ENCODE peak calls at places on chromosome X, in eight cellular contexts. One of them, this sample, is unnamed.
A peak's percentile ranks its signal among the peaks of the same experiment; 100 is the strongest.

GRCh38 chrX:10450959-10451355 is 169.4 kb downstream of the MID1 start:
- DNase-seq in T-helper 9 cell: no peak
- DNase-seq in hypothalamus: no peak
- DNase-seq in H9: no peak
- DNase-seq in astrocyte of the hippocampus: no peak
- DNase-seq in effector memory CD4-positive, alpha-beta T cell: no peak
- DNase-seq in activated T-helper 1 cell treated with Interleukin-2 at 50 U/mL for 16 hours: no peak
- DNase-seq in stromal cell of bone marrow: no peak
- DNase-seq in this sample: no peak

GRCh38 chrX:39162322-39162721 is 361.1 kb downstream of the MID1IP1 start:
- DNase-seq in T-helper 9 cell: peak; percentile 12
- DNase-seq in hypothalamus: peak; percentile 47
- DNase-seq in H9: peak; percentile 38
- DNase-seq in astrocyte of the hippocampus: peak; percentile 18
- DNase-seq in effector memory CD4-positive, alpha-beta T cell: peak; percentile 11
- DNase-seq in activated T-helper 1 cell treated with Interleukin-2 at 50 U/mL for 16 hours: no peak
- DNase-seq in stromal cell of bone marrow: no peak
- DNase-seq in this sample: no peak

GRCh38 chrX:153609917-153610833 is 11.2 kb upstream of the CCNQ start:
- DNase-seq in T-helper 9 cell: peak; percentile 69
- DNase-seq in hypothalamus: peak; percentile 83
- DNase-seq in H9: peak; percentile 78
- DNase-seq in astrocyte of the hippocampus: peak; percentile 87
- DNase-seq in effector memory CD4-positive, alpha-beta T cell: peak; percentile 54
- DNase-seq in activated T-helper 1 cell treated with Interleukin-2 at 50 U/mL for 16 hours: peak; percentile 67
- DNase-seq in stromal cell of bone marrow: no peak
- DNase-seq in this sample: peak; percentile 79

GRCh38 chrX:139058831-139059495 is 347.4 kb upstream of the FGF13 start:
- DNase-seq in T-helper 9 cell: no peak
- DNase-seq in hypothalamus: no peak
- DNase-seq in H9: no peak
- DNase-seq in astrocyte of the hippocampus: peak; percentile 70
- DNase-seq in effector memory CD4-positive, alpha-beta T cell: no peak
- DNase-seq in activated T-helper 1 cell treated with Interleukin-2 at 50 U/mL for 16 hours: no peak
- DNase-seq in stromal cell of bone marrow: no peak
- DNase-seq in this sample: no peak

GRCh38 chrX:65674351-65674893 is 7.0 kb downstream of the MSN start:
- DNase-seq in T-helper 9 cell: no peak
- DNase-seq in hypothalamus: no peak
- DNase-seq in H9: no peak
- DNase-seq in astrocyte of the hippocampus: no peak
- DNase-seq in effector memory CD4-positive, alpha-beta T cell: no peak
- DNase-seq in activated T-helper 1 cell treated with Interleukin-2 at 50 U/mL for 16 hours: no peak
- DNase-seq in stromal cell of bone marrow: no peak
- DNase-seq in this sample: no peak

GRCh38 chrX:23742174-23742692 is 843 bp downstream of the ACOT9 start:
- DNase-seq in T-helper 9 cell: no peak
- DNase-seq in hypothalamus: no peak
- DNase-seq in H9: peak; percentile 29
- DNase-seq in astrocyte of the hippocampus: peak; percentile 82
- DNase-seq in effector memory CD4-positive, alpha-beta T cell: no peak
- DNase-seq in activated T-helper 1 cell treated with Interleukin-2 at 50 U/mL for 16 hours: no peak
- DNase-seq in stromal cell of bone marrow: no peak
- DNase-seq in this sample: no peak

GRCh38 chrX:43973249-43973672 is at the start of gene NDP:
- DNase-seq in T-helper 9 cell: no peak
- DNase-seq in hypothalamus: peak; percentile 16
- DNase-seq in H9: no peak
- DNase-seq in astrocyte of the hippocampus: peak; percentile 51
- DNase-seq in effector memory CD4-positive, alpha-beta T cell: no peak
- DNase-seq in activated T-helper 1 cell treated with Interleukin-2 at 50 U/mL for 16 hours: no peak
- DNase-seq in stromal cell of bone marrow: no peak
- DNase-seq in this sample: no peak

GRCh38 chrX:104854188-104854587 is 288.2 kb downstream of the IL1RAPL2 start:
- DNase-seq in T-helper 9 cell: no peak
- DNase-seq in hypothalamus: no peak
- DNase-seq in H9: no peak
- DNase-seq in astrocyte of the hippocampus: peak; percentile 21
- DNase-seq in effector memory CD4-positive, alpha-beta T cell: no peak
- DNase-seq in activated T-helper 1 cell treated with Interleukin-2 at 50 U/mL for 16 hours: no peak
- DNase-seq in stromal cell of bone marrow: no peak
- DNase-seq in this sample: no peak

GRCh38 chrX:41148553-41148952 is 63.3 kb downstream of the USP9X start:
- DNase-seq in T-helper 9 cell: no peak
- DNase-seq in hypothalamus: no peak
- DNase-seq in H9: no peak
- DNase-seq in astrocyte of the hippocampus: peak; percentile 68
- DNase-seq in effector memory CD4-positive, alpha-beta T cell: no peak
- DNase-seq in activated T-helper 1 cell treated with Interleukin-2 at 50 U/mL for 16 hours: no peak
- DNase-seq in stromal cell of bone marrow: no peak
- DNase-seq in this sample: no peak

GRCh38 chrX:65195621-65196020 is 219.4 kb upstream of the ZC4H2 start:
- DNase-seq in T-helper 9 cell: no peak
- DNase-seq in hypothalamus: no peak
- DNase-seq in H9: no peak
- DNase-seq in astrocyte of the hippocampus: no peak
- DNase-seq in effector memory CD4-positive, alpha-beta T cell: no peak
- DNase-seq in activated T-helper 1 cell treated with Interleukin-2 at 50 U/mL for 16 hours: no peak
- DNase-seq in stromal cell of bone marrow: no peak
- DNase-seq in this sample: no peak

GRCh38 chrX:12497832-12498591 is 293.2 kb upstream of the PRPS2 start:
- DNase-seq in T-helper 9 cell: no peak
- DNase-seq in hypothalamus: no peak
- DNase-seq in H9: peak; percentile 54
- DNase-seq in astrocyte of the hippocampus: no peak
- DNase-seq in effector memory CD4-positive, alpha-beta T cell: no peak
- DNase-seq in activated T-helper 1 cell treated with Interleukin-2 at 50 U/mL for 16 hours: no peak
- DNase-seq in stromal cell of bone marrow: no peak
- DNase-seq in this sample: no peak

GRCh38 chrX:102934624-102935023 is 2.4 kb upstream of the RAB40AL start:
- DNase-seq in T-helper 9 cell: peak; percentile 29
- DNase-seq in hypothalamus: peak; percentile 1
- DNase-seq in H9: no peak
- DNase-seq in astrocyte of the hippocampus: peak; percentile 26
- DNase-seq in effector memory CD4-positive, alpha-beta T cell: no peak
- DNase-seq in activated T-helper 1 cell treated with Interleukin-2 at 50 U/mL for 16 hours: no peak
- DNase-seq in stromal cell of bone marrow: peak; percentile 6
- DNase-seq in this sample: no peak

GRCh38 chrX:11579856-11580595 is 85.7 kb downstream of the ARHGAP6 start:
- DNase-seq in T-helper 9 cell: no peak
- DNase-seq in hypothalamus: no peak
- DNase-seq in H9: no peak
- DNase-seq in astrocyte of the hippocampus: no peak
- DNase-seq in effector memory CD4-positive, alpha-beta T cell: no peak
- DNase-seq in activated T-helper 1 cell treated with Interleukin-2 at 50 U/mL for 16 hours: no peak
- DNase-seq in stromal cell of bone marrow: no peak
- DNase-seq in this sample: no peak

GRCh38 chrX:136752796-136753195 is 27.9 kb downstream of the ARHGEF6 start:
- DNase-seq in T-helper 9 cell: no peak
- DNase-seq in hypothalamus: no peak
- DNase-seq in H9: no peak
- DNase-seq in astrocyte of the hippocampus: no peak
- DNase-seq in effector memory CD4-positive, alpha-beta T cell: no peak
- DNase-seq in activated T-helper 1 cell treated with Interleukin-2 at 50 U/mL for 16 hours: no peak
- DNase-seq in stromal cell of bone marrow: peak; percentile 45
- DNase-seq in this sample: no peak

GRCh38 chrX:137424679-137425078 is 141.2 kb upstream of the ZIC3 start:
- DNase-seq in T-helper 9 cell: no peak
- DNase-seq in hypothalamus: no peak
- DNase-seq in H9: peak; percentile 58
- DNase-seq in astrocyte of the hippocampus: no peak
- DNase-seq in effector memory CD4-positive, alpha-beta T cell: no peak
- DNase-seq in activated T-helper 1 cell treated with Interleukin-2 at 50 U/mL for 16 hours: no peak
- DNase-seq in stromal cell of bone marrow: no peak
- DNase-seq in this sample: no peak

GRCh38 chrX:70554081-70554480 is 109.4 kb downstream of the DLG3 start:
- DNase-seq in T-helper 9 cell: no peak
- DNase-seq in hypothalamus: no peak
- DNase-seq in H9: no peak
- DNase-seq in astrocyte of the hippocampus: peak; percentile 19
- DNase-seq in effector memory CD4-positive, alpha-beta T cell: no peak
- DNase-seq in activated T-helper 1 cell treated with Interleukin-2 at 50 U/mL for 16 hours: no peak
- DNase-seq in stromal cell of bone marrow: no peak
- DNase-seq in this sample: no peak

GRCh38 chrX:100975212-100975611 is 5.7 kb downstream of the ARL13A start:
- DNase-seq in T-helper 9 cell: no peak
- DNase-seq in hypothalamus: no peak
- DNase-seq in H9: no peak
- DNase-seq in astrocyte of the hippocampus: no peak
- DNase-seq in effector memory CD4-positive, alpha-beta T cell: no peak
- DNase-seq in activated T-helper 1 cell treated with Interleukin-2 at 50 U/mL for 16 hours: no peak
- DNase-seq in stromal cell of bone marrow: no peak
- DNase-seq in this sample: no peak

GRCh38 chrX:154142950-154143745 is 895 bp upstream of the OPN1LW start:
- DNase-seq in T-helper 9 cell: no peak
- DNase-seq in hypothalamus: no peak
- DNase-seq in H9: no peak
- DNase-seq in astrocyte of the hippocampus: no peak
- DNase-seq in effector memory CD4-positive, alpha-beta T cell: no peak
- DNase-seq in activated T-helper 1 cell treated with Interleukin-2 at 50 U/mL for 16 hours: no peak
- DNase-seq in stromal cell of bone marrow: no peak
- DNase-seq in this sample: no peak

GRCh38 chrX:139222511-139223200 is 307.9 kb upstream of the F9 start:
- DNase-seq in T-helper 9 cell: no peak
- DNase-seq in hypothalamus: no peak
- DNase-seq in H9: no peak
- DNase-seq in astrocyte of the hippocampus: no peak
- DNase-seq in effector memory CD4-positive, alpha-beta T cell: no peak
- DNase-seq in activated T-helper 1 cell treated with Interleukin-2 at 50 U/mL for 16 hours: no peak
- DNase-seq in stromal cell of bone marrow: no peak
- DNase-seq in this sample: no peak

GRCh38 chrX:11929476-11929875 is 171.4 kb downstream of the MSL3 start:
- DNase-seq in T-helper 9 cell: no peak
- DNase-seq in hypothalamus: no peak
- DNase-seq in H9: no peak
- DNase-seq in astrocyte of the hippocampus: no peak
- DNase-seq in effector memory CD4-positive, alpha-beta T cell: no peak
- DNase-seq in activated T-helper 1 cell treated with Interleukin-2 at 50 U/mL for 16 hours: no peak
- DNase-seq in stromal cell of bone marrow: no peak
- DNase-seq in this sample: no peak

This sample was measured in natural killer cell treated with Interleukin-12 subunit alpha and Interleukin-12 subunit beta and Interleukin-15 and Interleukin-18, amount 100 ng/mL, for 72 hours.